ENCODE peak calls at places on chromosomes 5 and 9, in seven cellular contexts. One of them, this sample, is unnamed.

GRCh38 chr5:103487253-103487652 is 75.3 kb downstream of the NUDT12 start:
- DNase-seq in ureter: no peak
- DNase-seq in HEK293T: no peak
- DNase-seq in activated CD8-positive, alpha-beta memory T cell treated with anti-CD3 and anti-CD28 coated beads for 48 hours: no peak
- DNase-seq in NCI-H69: no peak
- DNase-seq in stimulated activated CD8-positive, alpha-beta memory T cell treated with anti-CD3 and anti-CD28 coated beads, Interleukin-2, amount 100 ng/mL, for 1 hour: no peak
- DNase-seq in anterior cingulate cortex: no peak
- DNase-seq in this sample: no peak

GRCh38 chr9:504921-505821 is 290.5 kb downstream of the DOCK8 start:
- DNase-seq in HEK293T: peak
- DNase-seq in NCI-H69: no peak
- DNase-seq in anterior cingulate cortex: no peak
- DNase-seq in activated CD8-positive, alpha-beta memory T cell treated with anti-CD3 and anti-CD28 coated beads for 48 hours: no peak
- DNase-seq in ureter: no peak
- DNase-seq in stimulated activated CD8-positive, alpha-beta memory T cell treated with anti-CD3 and anti-CD28 coated beads, Interleukin-2, amount 100 ng/mL, for 1 hour: no peak
- DNase-seq in this sample: no peak

GRCh38 chr5:107812570-107813141 is 141.9 kb upstream of the EFNA5 start:
- DNase-seq in activated CD8-positive, alpha-beta memory T cell treated with anti-CD3 and anti-CD28 coated beads for 48 hours: no peak
- DNase-seq in anterior cingulate cortex: no peak
- DNase-seq in NCI-H69: no peak
- DNase-seq in HEK293T: no peak
- DNase-seq in stimulated activated CD8-positive, alpha-beta memory T cell treated with anti-CD3 and anti-CD28 coated beads, Interleukin-2, amount 100 ng/mL, for 1 hour: no peak
- DNase-seq in ureter: no peak
- DNase-seq in this sample: no peak

GRCh38 chr5:169065400-169065799 is 235.5 kb downstream of the SLIT3 start:
- DNase-seq in ureter: no peak
- DNase-seq in stimulated activated CD8-positive, alpha-beta memory T cell treated with anti-CD3 and anti-CD28 coated beads, Interleukin-2, amount 100 ng/mL, for 1 hour: no peak
- DNase-seq in activated CD8-positive, alpha-beta memory T cell treated with anti-CD3 and anti-CD28 coated beads for 48 hours: no peak
- DNase-seq in anterior cingulate cortex: no peak
- DNase-seq in HEK293T: no peak
- DNase-seq in NCI-H69: no peak
- DNase-seq in this sample: no peak

GRCh38 chr5:17343675-17344074 is 126.2 kb downstream of the BASP1 start:
- DNase-seq in NCI-H69: peak
- DNase-seq in stimulated activated CD8-positive, alpha-beta memory T cell treated with anti-CD3 and anti-CD28 coated beads, Interleukin-2, amount 100 ng/mL, for 1 hour: no peak
- DNase-seq in anterior cingulate cortex: no peak
- DNase-seq in ureter: no peak
- DNase-seq in activated CD8-positive, alpha-beta memory T cell treated with anti-CD3 and anti-CD28 coated beads for 48 hours: no peak
- DNase-seq in HEK293T: no peak
- DNase-seq in this sample: peak

GRCh38 chr5:82374637-82375036 is 96.5 kb upstream of the RPS23 start:
- DNase-seq in NCI-H69: no peak
- DNase-seq in HEK293T: no peak
- DNase-seq in stimulated activated CD8-positive, alpha-beta memory T cell treated with anti-CD3 and anti-CD28 coated beads, Interleukin-2, amount 100 ng/mL, for 1 hour: no peak
- DNase-seq in activated CD8-positive, alpha-beta memory T cell treated with anti-CD3 and anti-CD28 coated beads for 48 hours: no peak
- DNase-seq in anterior cingulate cortex: no peak
- DNase-seq in ureter: no peak
- DNase-seq in this sample: no peak

GRCh38 chr9:112274600-112274999 is 58.8 kb downstream of the PTBP3 start:
- DNase-seq in activated CD8-positive, alpha-beta memory T cell treated with anti-CD3 and anti-CD28 coated beads for 48 hours: no peak
- DNase-seq in stimulated activated CD8-positive, alpha-beta memory T cell treated with anti-CD3 and anti-CD28 coated beads, Interleukin-2, amount 100 ng/mL, for 1 hour: no peak
- DNase-seq in HEK293T: no peak
- DNase-seq in NCI-H69: no peak
- DNase-seq in ureter: no peak
- DNase-seq in anterior cingulate cortex: no peak
- DNase-seq in this sample: no peak

GRCh38 chr5:37520811-37521210 is 141.7 kb downstream of the WDR70 start:
- DNase-seq in anterior cingulate cortex: no peak
- DNase-seq in ureter: no peak
- DNase-seq in stimulated activated CD8-positive, alpha-beta memory T cell treated with anti-CD3 and anti-CD28 coated beads, Interleukin-2, amount 100 ng/mL, for 1 hour: no peak
- DNase-seq in HEK293T: no peak
- DNase-seq in NCI-H69: no peak
- DNase-seq in activated CD8-positive, alpha-beta memory T cell treated with anti-CD3 and anti-CD28 coated beads for 48 hours: no peak
- DNase-seq in this sample: no peak

GRCh38 chr9:1100945-1101344 is 50.8 kb downstream of the DMRT2 start:
- DNase-seq in activated CD8-positive, alpha-beta memory T cell treated with anti-CD3 and anti-CD28 coated beads for 48 hours: no peak
- DNase-seq in stimulated activated CD8-positive, alpha-beta memory T cell treated with anti-CD3 and anti-CD28 coated beads, Interleukin-2, amount 100 ng/mL, for 1 hour: no peak
- DNase-seq in HEK293T: peak
- DNase-seq in NCI-H69: peak
- DNase-seq in ureter: no peak
- DNase-seq in anterior cingulate cortex: no peak
- DNase-seq in this sample: no peak

GRCh38 chr9:133510926-133511505 is 13.7 kb downstream of the MYMK start:
- DNase-seq in ureter: no peak
- DNase-seq in stimulated activated CD8-positive, alpha-beta memory T cell treated with anti-CD3 and anti-CD28 coated beads, Interleukin-2, amount 100 ng/mL, for 1 hour: no peak
- DNase-seq in anterior cingulate cortex: no peak
- DNase-seq in activated CD8-positive, alpha-beta memory T cell treated with anti-CD3 and anti-CD28 coated beads for 48 hours: no peak
- DNase-seq in NCI-H69: no peak
- DNase-seq in HEK293T: no peak
- DNase-seq in this sample: no peak

GRCh38 chr9:122370303-122370702 is 521 bp upstream of the PTGS1 start:
- DNase-seq in HEK293T: no peak
- DNase-seq in ureter: no peak
- DNase-seq in activated CD8-positive, alpha-beta memory T cell treated with anti-CD3 and anti-CD28 coated beads for 48 hours: no peak
- DNase-seq in anterior cingulate cortex: no peak
- DNase-seq in NCI-H69: no peak
- DNase-seq in stimulated activated CD8-positive, alpha-beta memory T cell treated with anti-CD3 and anti-CD28 coated beads, Interleukin-2, amount 100 ng/mL, for 1 hour: no peak
- DNase-seq in this sample: no peak

GRCh38 chr9:138083873-138084272 is 206.3 kb downstream of the CACNA1B start:
- DNase-seq in anterior cingulate cortex: no peak
- DNase-seq in ureter: no peak
- DNase-seq in HEK293T: no peak
- DNase-seq in NCI-H69: no peak
- DNase-seq in stimulated activated CD8-positive, alpha-beta memory T cell treated with anti-CD3 and anti-CD28 coated beads, Interleukin-2, amount 100 ng/mL, for 1 hour: no peak
- DNase-seq in activated CD8-positive, alpha-beta memory T cell treated with anti-CD3 and anti-CD28 coated beads for 48 hours: no peak
- DNase-seq in this sample: no peak

GRCh38 chr9:129280236-129281231 is 102.5 kb upstream of the IER5L start:
- DNase-seq in activated CD8-positive, alpha-beta memory T cell treated with anti-CD3 and anti-CD28 coated beads for 48 hours: no peak
- DNase-seq in anterior cingulate cortex: no peak
- DNase-seq in NCI-H69: no peak
- DNase-seq in ureter: peak
- DNase-seq in stimulated activated CD8-positive, alpha-beta memory T cell treated with anti-CD3 and anti-CD28 coated beads, Interleukin-2, amount 100 ng/mL, for 1 hour: no peak
- DNase-seq in HEK293T: no peak
- DNase-seq in this sample: no peak

GRCh38 chr5:10726179-10726912 is 34.7 kb downstream of the DAP start:
- DNase-seq in stimulated activated CD8-positive, alpha-beta memory T cell treated with anti-CD3 and anti-CD28 coated beads, Interleukin-2, amount 100 ng/mL, for 1 hour: no peak
- DNase-seq in activated CD8-positive, alpha-beta memory T cell treated with anti-CD3 and anti-CD28 coated beads for 48 hours: no peak
- DNase-seq in anterior cingulate cortex: no peak
- DNase-seq in HEK293T: no peak
- DNase-seq in NCI-H69: no peak
- DNase-seq in ureter: no peak
- DNase-seq in this sample: no peak